ENCODE peak calls at places on chromosomes 13 and 19, in six cellular contexts. V is left lung, J is GM12865, E is BE2C, N is pancreas, C is PC-3. R is an unnamed sample.

GRCh38 chr13:43908156-43909126 is 28.7 kb downstream of the LACC1 start:
- DNase-seq in V (no peak), J (peak; percentile 34), E (no peak), N (no peak), C (peak; percentile 79), R (no peak)

GRCh38 chr19:3821156-3821555 is 35.0 kb upstream of the MATK start:
- DNase-seq in V (no peak), J (no peak), E (no peak), N (no peak), C (no peak), R (no peak)

GRCh38 chr13:36965767-36966166 is 33.4 kb downstream of the ALG5 start:
- DNase-seq in V (no peak), J (no peak), E (no peak), N (no peak), C (peak; percentile 85), R (peak; percentile 49)

GRCh38 chr13:113077566-113077952 is 28.0 kb upstream of the F7 start:
- DNase-seq in V (no peak), J (no peak), E (no peak), N (no peak), C (no peak), R (no peak)

GRCh38 chr13:73767747-73768315 is 366.4 kb downstream of the KLF12 start:
- DNase-seq in V (no peak), J (peak; percentile 28), E (peak; percentile 27), N (no peak), C (peak; percentile 27), R (no peak)

GRCh38 chr13:44921931-44922758 is 67.1 kb downstream of the NUFIP1 start:
- DNase-seq in V (peak; percentile 60), J (no peak), E (no peak), N (no peak), C (peak; percentile 91), R (peak; percentile 90)

GRCh38 chr13:50081106-50081898 is 66.1 kb downstream of the KCNRG start:
- DNase-seq in V (peak; percentile 66), J (peak; percentile 63), E (peak; percentile 71), N (peak; percentile 26), C (no peak), R (no peak)

GRCh38 chr19:16325671-16326400 is 1.2 kb downstream of the KLF2 start:
- DNase-seq in V (peak; percentile 60), J (peak; percentile 48), E (no peak), N (no peak), C (no peak), R (no peak)

GRCh38 chr19:8021374-8021773 is 15.9 kb upstream of the ELAVL1 start:
- DNase-seq in V (no peak), J (no peak), E (no peak), N (no peak), C (no peak), R (no peak)

GRCh38 chr19:58554494-58555368 is at the start of gene CHMP2A:
- DNase-seq in V (peak; percentile 98), J (peak; percentile 99), E (peak; percentile 99), N (peak; percentile 96), C (peak; percentile 98), R (peak; percentile 79)

GRCh38 chr13:43132228-43132627 is 108.8 kb downstream of the DNAJC15 start:
- DNase-seq in V (no peak), J (peak; percentile 38), E (peak; percentile 47), N (no peak), C (peak; percentile 73), R (no peak)

GRCh38 chr19:296476-297225 is 5.4 kb upstream of the PLPP2 start:
- DNase-seq in V (peak; percentile 66), J (no peak), E (no peak), N (no peak), C (no peak), R (no peak)

GRCh38 chr13:35768126-35768525 is 291.6 kb upstream of the MAB21L1 start:
- DNase-seq in V (no peak), J (no peak), E (no peak), N (no peak), C (no peak), R (no peak)

GRCh38 chr19:43664008-43664407 is 6.0 kb downstream of the PLAUR start:
- DNase-seq in V (no peak), J (peak; percentile 46), E (no peak), N (no peak), C (no peak), R (no peak)

GRCh38 chr19:43672061-43672679 is 2.2 kb upstream of the PLAUR start:
- DNase-seq in V (no peak), J (no peak), E (no peak), N (no peak), C (no peak), R (no peak)

GRCh38 chr19:43667524-43668405 is 2.2 kb downstream of the PLAUR start:
- DNase-seq in V (peak; percentile 52), J (no peak), E (no peak), N (peak; percentile 32), C (no peak), R (no peak)

GRCh38 chr19:43673702-43674629 is 4.0 kb upstream of the PLAUR start:
- DNase-seq in V (peak; percentile 74), J (no peak), E (no peak), N (no peak), C (no peak), R (no peak)

DNA sequence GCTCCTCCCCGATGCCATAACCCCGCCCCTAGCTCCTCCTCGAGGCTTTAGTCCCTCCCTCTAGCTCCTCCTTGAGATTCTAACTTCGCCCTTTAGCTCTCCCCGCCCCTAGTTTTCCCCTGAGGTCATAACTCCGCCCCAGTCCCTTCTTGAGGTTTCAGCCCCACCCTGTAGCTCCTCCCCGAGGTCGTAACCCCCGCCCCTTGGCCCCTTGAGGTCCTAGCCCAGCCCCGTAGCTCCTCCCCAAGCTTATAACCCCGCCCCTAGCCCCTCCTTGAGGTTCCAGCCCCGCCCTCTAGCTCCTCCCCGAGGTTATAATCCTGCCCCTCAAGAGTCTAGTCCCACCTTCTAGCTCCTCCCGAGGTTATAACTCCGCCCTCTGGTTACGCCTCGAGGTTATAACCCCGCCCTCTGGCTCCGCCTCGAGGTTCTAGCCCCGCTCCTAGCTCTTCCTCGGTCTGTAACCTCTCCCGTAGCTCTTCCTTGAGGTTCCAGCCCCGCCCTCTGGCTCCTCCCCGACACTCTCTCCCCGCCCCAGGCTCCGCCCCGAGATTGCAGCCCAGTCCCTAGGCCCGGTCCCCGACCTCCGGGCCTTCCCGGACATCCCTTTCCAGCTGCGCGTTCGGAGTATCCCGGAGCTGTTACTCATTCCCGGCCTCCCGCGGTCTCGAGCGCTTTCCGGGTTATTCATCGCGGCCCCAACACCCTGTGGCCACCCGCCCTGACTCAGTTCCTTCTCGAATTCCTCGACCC is 1.4 kb downstream of the PLAUR start:
- DNase-seq in V (peak; percentile 99), J (peak; percentile 98), E (peak; percentile 98), N (peak; percentile 98), C (peak; percentile 98), R (peak; percentile 98)
- H3K4me3 ChIP-seq in V (peak overlapping the region; percentile 52), J (peak overlapping the region; percentile 48), E (peak overlapping the region; percentile 43), N (peak overlapping the region; percentile 9), C (peak overlapping the region; percentile 99), R (peak overlapping the region; percentile 87)

DNA sequence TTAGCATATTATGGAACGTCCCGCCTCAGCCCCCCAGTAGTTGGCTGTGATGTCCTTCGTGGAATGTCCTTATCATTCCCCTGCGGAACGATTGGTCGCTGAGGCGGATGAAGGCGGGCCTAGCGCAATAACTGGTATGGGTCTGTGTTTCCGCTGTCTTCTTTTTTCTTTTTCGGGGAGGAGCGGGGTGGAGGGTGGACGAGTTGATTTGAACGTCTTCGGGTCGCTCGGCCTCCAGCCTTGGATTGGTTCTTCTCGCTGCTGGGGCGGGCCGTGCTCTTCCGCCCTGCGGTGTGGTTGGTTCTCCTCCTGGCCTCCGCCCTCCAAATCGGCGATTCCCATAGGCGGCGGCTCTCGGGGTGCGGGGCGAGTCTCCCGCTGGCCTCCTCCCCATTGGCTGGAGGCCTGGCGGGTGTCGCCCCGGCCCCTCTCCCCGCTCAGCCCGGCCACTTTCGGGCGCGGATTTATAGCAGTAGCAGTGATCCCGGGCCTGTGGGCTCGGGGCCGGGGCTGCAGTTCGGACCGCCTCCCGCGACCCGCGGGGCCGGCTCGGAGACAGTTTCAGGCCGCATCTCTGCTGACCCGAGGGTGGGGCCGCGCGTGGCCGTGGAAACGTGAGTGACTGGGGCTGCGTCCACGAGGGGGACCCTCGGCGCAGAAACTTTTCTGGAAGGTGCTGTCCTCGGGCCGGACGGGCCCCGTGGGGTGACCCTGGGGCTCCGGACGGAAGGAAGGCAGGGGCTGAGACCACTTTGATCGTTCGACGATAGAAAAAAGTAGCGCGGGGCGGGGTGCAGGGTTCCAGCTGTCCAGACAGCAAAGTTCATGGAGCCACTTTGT is 2.1 kb downstream of the ING1 start:
- DNase-seq in V (peak; percentile 98), J (peak; percentile 99), E (peak; percentile 98), N (peak; percentile 99), C (peak; percentile 96), R (peak; percentile 99)
- TF ChIP-seq CTCF in V (no peak), J (peak; percentile 14), E (peak; percentile 16), N (no peak), C (peak; percentile 19), R (peak; percentile 19)

GRCh38 chr13:102814793-102815192 is 15.9 kb downstream of the BIVM start:
- DNase-seq in V (no peak), J (no peak), E (no peak), N (no peak), C (no peak), R (no peak)
- H3K4me3 ChIP-seq in V (no peak overlapping the region), J (no peak overlapping the region), E (no peak overlapping the region), N (no peak overlapping the region), C (no peak overlapping the region), R (no peak overlapping the region)

GRCh38 chr19:2540646-2541454 is 64.9 kb downstream of the GADD45B start:
- DNase-seq in V (peak; percentile 89), J (no peak), E (no peak), N (peak; percentile 81), C (peak; percentile 96), R (peak; percentile 91)

GRCh38 chr19:2542341-2543069 is 66.6 kb downstream of the GADD45B start:
- DNase-seq in V (no peak), J (peak; percentile 56), E (no peak), N (no peak), C (no peak), R (no peak)

GRCh38 chr19:2546128-2547032 is 70.5 kb downstream of the GADD45B start:
- DNase-seq in V (peak; percentile 88), J (no peak), E (no peak), N (peak; percentile 37), C (no peak), R (no peak)

GRCh38 chr19:2544576-2545415 is 68.9 kb downstream of the GADD45B start:
- DNase-seq in V (peak; percentile 31), J (peak; percentile 44), E (no peak), N (no peak), C (no peak), R (no peak)

DNA sequence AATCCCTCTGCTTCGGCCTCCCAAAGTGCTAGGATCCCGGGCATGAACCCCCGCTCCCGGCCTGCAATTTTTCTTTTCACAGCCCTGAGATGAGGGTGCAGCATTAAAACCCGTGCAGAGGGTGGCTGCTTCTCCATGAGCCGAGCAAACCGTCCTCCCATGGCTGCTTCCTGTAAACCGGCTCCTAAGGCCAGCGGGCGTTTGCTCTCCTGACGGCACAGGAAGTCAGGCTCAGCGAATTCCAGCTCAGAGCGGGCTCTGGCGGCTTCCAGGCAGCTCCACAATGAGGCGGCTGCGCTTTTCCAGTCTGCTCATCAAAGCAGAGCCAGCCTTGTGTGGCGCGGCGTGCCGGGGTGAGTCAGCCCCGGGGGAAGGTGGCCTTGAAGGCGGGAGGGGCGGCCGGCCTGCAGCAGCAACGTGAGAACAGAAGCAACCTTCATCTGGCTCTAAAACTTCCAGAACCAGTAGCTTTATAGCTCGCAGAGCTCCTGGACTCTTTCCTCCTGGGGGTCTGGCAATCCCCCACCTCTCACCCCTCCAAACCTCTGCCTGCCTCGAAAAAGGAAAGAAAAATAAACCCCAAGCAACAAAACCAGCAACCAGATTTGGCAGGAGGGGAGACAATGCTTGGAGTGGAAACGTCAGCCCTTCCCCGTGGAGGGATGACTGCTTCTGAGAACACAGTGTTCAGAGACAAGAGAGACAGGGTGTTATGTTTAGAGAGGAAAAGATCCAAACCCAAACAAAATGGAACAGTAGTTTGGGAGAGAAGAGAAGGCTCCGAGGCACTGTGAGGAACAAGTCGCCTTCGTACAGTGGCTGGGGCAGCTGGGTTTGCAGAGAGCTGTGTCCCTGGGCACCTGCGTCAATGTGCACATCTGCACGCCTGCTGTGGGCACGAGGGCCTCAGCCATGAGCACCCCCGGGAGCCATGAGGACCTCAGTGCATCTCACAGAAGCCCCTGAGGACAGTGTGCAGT is 67.8 kb downstream of the GADD45B start:
- DNase-seq in V (peak; percentile 94), J (peak; percentile 78), E (peak; percentile 95), N (peak; percentile 94), C (peak; percentile 94), R (peak; percentile 89)
- TF ChIP-seq CTCF in V (no peak), J (no peak), E (peak; percentile 37), N (no peak), C (peak; percentile 35), R (peak; percentile 47)